ENCODE peak calls at places on chromosome 12, in nine cellular contexts. A, I, H, Z, Y, C, P, W and V are unnamed samples.

GRCh38 chr12:74906224-74906623 is 303.4 kb downstream of the KCNC2 start:
- DNase-seq in A (no peak), I (no peak), H (no peak), Z (peak; percentile 50), Y (no peak), C (no peak), P (peak; percentile 12), W (no peak), V (no peak)

GRCh38 chr12:131061041-131061806 is 107.5 kb downstream of the ADGRD1 start:
- DNase-seq in A (no peak), I (no peak), H (no peak), Z (no peak), Y (no peak), C (no peak), P (no peak), W (no peak), V (no peak)

GRCh38 chr12:6295187-6295811 is 15.2 kb upstream of the PLEKHG6 start:
- DNase-seq in A (peak; percentile 44), I (peak; percentile 88), H (peak; percentile 81), Z (peak; percentile 97), Y (peak; percentile 48), C (no peak), P (no peak), W (no peak), V (no peak)

GRCh38 chr12:89414851-89415250 is 62.5 kb upstream of the DUSP6 start:
- DNase-seq in A (no peak), I (peak; percentile 24), H (no peak), Z (peak; percentile 42), Y (no peak), C (no peak), P (peak; percentile 28), W (no peak), V (no peak)

GRCh38 chr12:112422531-112422930 is 3.8 kb downstream of the PTPN11 start:
- DNase-seq in A (no peak), I (no peak), H (no peak), Z (peak; percentile 20), Y (no peak), C (no peak), P (no peak), W (no peak), V (no peak)

GRCh38 chr12:19951664-19952063 is 416.7 kb upstream of the PDE3A start:
- DNase-seq in A (no peak), I (no peak), H (no peak), Z (no peak), Y (no peak), C (no peak), P (no peak), W (no peak), V (no peak)

GRCh38 chr12:44589697-44590096 is 286.4 kb downstream of the NELL2 start:
- DNase-seq in A (no peak), I (peak; percentile 55), H (peak; percentile 12), Z (peak; percentile 16), Y (no peak), C (no peak), P (peak; percentile 46), W (no peak), V (no peak)

GRCh38 chr12:81874166-81874565 is 115.0 kb upstream of the PPFIA2 start:
- DNase-seq in A (peak; percentile 1), I (no peak), H (no peak), Z (no peak), Y (no peak), C (no peak), P (no peak), W (no peak), V (no peak)

GRCh38 chr12:54601841-54602240 is 13.4 kb upstream of the PPP1R1A start:
- DNase-seq in A (no peak), I (peak; percentile 26), H (no peak), Z (no peak), Y (no peak), C (no peak), P (peak; percentile 87), W (no peak), V (no peak)

GRCh38 chr12:3527181-3527580 is 36.2 kb downstream of the PRMT8 start:
- DNase-seq in A (no peak), I (peak; percentile 87), H (no peak), Z (no peak), Y (no peak), C (no peak), P (peak; percentile 54), W (no peak), V (no peak)

GRCh38 chr12:91845365-91845764 is 300.3 kb downstream of the BTG1 start:
- DNase-seq in A (no peak), I (no peak), H (no peak), Z (no peak), Y (no peak), C (no peak), P (no peak), W (no peak), V (no peak)
- H3K27me3 ChIP-seq in A (no peaks in the 10 kb centered on the region), I (no peaks in the 10 kb centered on the region), H (no peaks in the 10 kb centered on the region), Z (no peaks in the 10 kb centered on the region), Y (no peaks in the 10 kb centered on the region), C (no peaks in the 10 kb centered on the region), P (no peaks in the 10 kb centered on the region), W (no peaks in the 10 kb centered on the region), V (no peaks in the 10 kb centered on the region)

DNA sequence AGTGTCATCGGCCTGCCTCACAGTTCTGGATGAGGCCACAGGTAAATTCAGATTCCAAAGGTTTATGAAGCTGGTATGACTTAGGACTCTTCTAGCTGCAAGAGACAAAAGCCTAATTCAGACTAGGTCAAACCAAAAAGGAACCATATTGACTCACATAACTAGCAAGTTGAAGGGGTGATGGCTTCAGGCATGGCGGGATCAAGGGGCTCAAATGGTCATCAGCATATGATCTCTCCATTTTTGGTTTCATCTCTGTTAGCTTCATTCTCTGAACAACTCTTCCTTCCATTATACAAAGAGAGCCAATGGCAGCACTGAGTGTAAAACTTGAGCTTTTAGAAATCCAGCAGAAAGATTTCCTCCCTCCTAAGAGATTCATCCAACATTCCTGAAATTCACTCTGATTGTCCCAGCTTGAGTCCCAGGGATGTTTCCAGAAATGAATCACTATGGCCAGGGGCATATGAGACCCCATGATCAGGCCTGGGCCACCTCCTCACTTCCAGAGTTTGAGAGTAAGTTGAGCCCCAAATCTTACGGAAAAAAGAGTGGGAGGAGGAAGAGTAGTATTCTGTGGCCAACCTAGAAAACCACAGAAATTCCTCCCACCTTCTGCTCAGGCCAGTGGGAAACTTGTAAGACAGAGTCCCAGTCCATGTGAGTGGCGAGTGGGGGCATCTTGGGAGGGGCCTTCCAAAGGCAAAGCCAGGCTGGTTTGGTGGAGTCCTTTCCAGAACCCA is 2.0 kb upstream of the MAP1LC3B2 start:
- DNase-seq in A (no peak), I (no peak), H (no peak), Z (no peak), Y (no peak), C (no peak), P (no peak), W (no peak), V (no peak)
- H3K27me3 ChIP-seq in A (no peaks in the 10 kb centered on the region), I (no peaks in the 10 kb centered on the region), H (no peaks in the 10 kb centered on the region), Z (no peaks in the 10 kb centered on the region), Y (no peaks in the 10 kb centered on the region), C (no peaks in the 10 kb centered on the region), P (no peaks in the 10 kb centered on the region), W (no peaks in the 10 kb centered on the region), V (no peaks in the 10 kb centered on the region)

GRCh38 chr12:24042651-24043050 is 93.2 kb upstream of the SOX5 start:
- DNase-seq in A (no peak), I (no peak), H (no peak), Z (no peak), Y (no peak), C (no peak), P (no peak), W (no peak), V (no peak)

GRCh38 chr12:24048446-24048845 is 99.0 kb upstream of the SOX5 start:
- DNase-seq in A (no peak), I (no peak), H (no peak), Z (no peak), Y (no peak), C (no peak), P (no peak), W (no peak), V (no peak)

GRCh38 chr12:24044973-24045703 is 95.7 kb upstream of the SOX5 start:
- DNase-seq in A (no peak), I (no peak), H (no peak), Z (no peak), Y (no peak), C (no peak), P (no peak), W (no peak), V (no peak)

GRCh38 chr12:24047345-24047744 is 97.9 kb upstream of the SOX5 start:
- DNase-seq in A (no peak), I (no peak), H (no peak), Z (no peak), Y (no peak), C (no peak), P (peak; percentile 34), W (no peak), V (no peak)

DNA sequence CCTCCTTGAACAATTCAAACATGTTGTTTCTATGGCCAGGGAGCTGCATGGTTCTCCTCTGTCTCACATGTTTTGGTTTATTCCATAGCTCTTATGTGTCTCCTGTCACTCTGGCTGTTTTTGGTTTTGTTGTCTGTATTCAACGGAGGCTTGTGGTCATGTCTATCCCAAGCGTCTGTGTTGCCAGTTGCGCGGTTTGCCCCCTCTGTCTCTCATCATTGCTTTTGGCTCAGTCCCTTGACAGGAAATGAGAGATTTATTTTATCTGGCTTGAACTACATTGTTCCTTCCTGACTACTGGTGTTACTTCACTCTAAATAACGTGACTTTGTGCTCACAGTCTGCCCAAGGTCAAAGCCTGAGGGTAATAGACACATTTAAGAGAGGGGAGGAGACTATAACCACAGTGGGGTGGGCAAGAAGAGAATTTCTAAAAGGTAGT is 96.4 kb upstream of the SOX5 start:
- DNase-seq in A (peak; percentile 24), I (no peak), H (no peak), Z (no peak), Y (no peak), C (no peak), P (peak; percentile 89), W (no peak), V (no peak)
- H3K27me3 ChIP-seq in A (no peaks in the 10 kb centered on the region), I (no peaks in the 10 kb centered on the region), H (no peaks in the 10 kb centered on the region), Z (no peaks in the 10 kb centered on the region), Y (no peaks in the 10 kb centered on the region), C (no peaks in the 10 kb centered on the region), P (no peaks in the 10 kb centered on the region), W (no peaks in the 10 kb centered on the region), V (no peaks in the 10 kb centered on the region)

DNA sequence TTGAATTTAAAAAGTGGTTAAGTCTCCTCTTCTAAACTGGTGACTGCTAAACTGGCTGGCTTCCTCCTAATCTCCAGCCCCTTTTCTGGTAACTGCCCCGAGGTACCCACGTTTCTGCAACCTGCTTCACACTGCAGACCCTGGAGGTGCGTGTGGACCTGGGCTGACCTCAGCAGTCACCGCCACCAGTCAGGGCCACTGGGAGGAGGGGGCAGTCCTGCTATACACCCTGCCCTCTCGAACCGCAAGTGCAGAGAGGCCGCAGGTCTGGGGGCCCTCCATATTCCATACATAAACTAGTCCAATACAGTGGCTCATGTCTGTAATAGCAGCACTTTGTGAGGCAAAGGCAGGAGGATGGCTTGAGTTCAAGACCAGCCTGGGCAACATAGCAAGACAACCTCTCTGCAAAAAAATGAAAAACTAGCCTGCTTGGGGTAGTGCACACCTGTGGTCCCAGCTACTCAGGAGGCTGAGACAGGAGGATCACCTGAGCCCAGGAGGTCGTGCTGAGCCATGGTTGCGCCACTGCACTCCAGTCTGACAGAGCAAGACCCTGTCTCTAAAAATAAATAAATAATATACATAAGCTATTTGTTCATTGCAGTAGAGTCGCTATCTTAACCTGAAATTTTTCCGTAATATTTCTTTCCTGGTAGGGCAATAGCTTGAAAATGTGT is 25.6 kb downstream of the VPS37B start:
- DNase-seq in A (no peak), I (no peak), H (no peak), Z (no peak), Y (peak; percentile 23), C (no peak), P (no peak), W (no peak), V (no peak)
- H3K27me3 ChIP-seq in A (no peaks in the 10 kb centered on the region), I (no peaks in the 10 kb centered on the region), H (no peaks in the 10 kb centered on the region), Z (peaks cover 25% of the 10 kb centered on the region), Y (no peaks in the 10 kb centered on the region), C (no peaks in the 10 kb centered on the region), P (no peaks in the 10 kb centered on the region), W (no peaks in the 10 kb centered on the region), V (no peaks in the 10 kb centered on the region)

GRCh38 chr12:48015129-48015528 is 10.9 kb upstream of the COL2A1 start:
- DNase-seq in A (no peak), I (no peak), H (no peak), Z (no peak), Y (no peak), C (no peak), P (no peak), W (no peak), V (no peak)
- H3K27me3 ChIP-seq in A (peaks cover 44% of the 10 kb centered on the region), I (no peaks in the 10 kb centered on the region), H (peaks cover 8% of the 10 kb centered on the region), Z (peaks cover 75% of the 10 kb centered on the region), Y (peaks cover 30% of the 10 kb centered on the region), C (no peaks in the 10 kb centered on the region), P (peaks cover 40% of the 10 kb centered on the region), W (no peaks in the 10 kb centered on the region), V (peaks cover 1% of the 10 kb centered on the region)